ENCODE peak calls at places on chromosomes 16 and 17, in nine cellular contexts. A is K562, F is IMR-90, L is A549, I is adrenal gland, V is lower leg skin, R is body of pancreas, E is transverse colon, D is esophagus squamous epithelium. T is an unnamed sample.

GRCh38 chr16:30948956-30949654 is at the start of gene ORAI3:
- DNase-seq in L (peak; percentile 57), V (peak; percentile 96), A (peak; percentile 71), I (peak; percentile 78), F (peak; percentile 44), R (peak; percentile 73), D (peak; percentile 32), E (peak; percentile 81), T (peak; percentile 70)

GRCh38 chr16:25084797-25085196 is 26.7 kb upstream of the LCMT1 start:
- DNase-seq in E (no peak), L (no peak), D (no peak), F (no peak), V (no peak), A (no peak), R (no peak), I (no peak), T (no peak)

GRCh38 chr16:22813946-22814325 is at the start of gene HS3ST2:
- DNase-seq in V (peak; percentile 88), F (no peak), E (peak; percentile 20), D (no peak), A (no peak), L (no peak), R (peak; percentile 20), I (peak; percentile 20), T (peak; percentile 2)

GRCh38 chr17:64200080-64201042 is 62.7 kb downstream of the TEX2 start:
- DNase-seq in A (no peak), F (peak; percentile 67), V (no peak), E (no peak), D (no peak), L (no peak), I (peak; percentile 30), R (no peak), T (peak; percentile 24)

GRCh38 chr17:80872999-80873951 is 118.4 kb upstream of the CHMP6 start:
- DNase-seq in L (peak; percentile 26), D (no peak), A (no peak), V (no peak), I (peak; percentile 86), E (peak; percentile 6), R (no peak), F (no peak), T (peak; percentile 12)

GRCh38 chr16:87689956-87690465 is 75.8 kb downstream of the KLHDC4 start:
- DNase-seq in L (no peak), D (no peak), I (no peak), E (no peak), A (no peak), V (no peak), F (no peak), R (no peak), T (no peak)

GRCh38 chr16:53093162-53093744 is 38.5 kb downstream of the CHD9 start:
- DNase-seq in F (no peak), V (no peak), A (no peak), R (no peak), E (no peak), L (no peak), I (no peak), D (no peak), T (no peak)

GRCh38 chr16:75593825-75594820 is 27.9 kb downstream of the GABARAPL2 start:
- DNase-seq in R (no peak), I (peak; percentile 28), E (no peak), V (peak; percentile 45), A (peak; percentile 48), F (peak; percentile 83), L (peak; percentile 48), D (no peak), T (no peak)

GRCh38 chr17:48611213-48611612 is 396 bp upstream of the HOXB7 start:
- DNase-seq in I (peak; percentile 54), F (peak; percentile 43), R (no peak), L (peak; percentile 62), V (no peak), A (no peak), E (no peak), D (no peak), T (no peak)

GRCh38 chr17:41338961-41339485 is 11.6 kb downstream of the KRT33A start:
- DNase-seq in I (no peak), R (no peak), A (no peak), V (no peak), L (no peak), E (no peak), D (no peak), F (peak; percentile 39), T (no peak)

GRCh38 chr16:87149051-87149450 is 168.1 kb downstream of the C16orf95 start:
- DNase-seq in E (no peak), R (no peak), A (no peak), I (no peak), V (no peak), L (no peak), F (peak; percentile 29), D (no peak), T (no peak)

GRCh38 chr16:57335361-57335760 is 23.2 kb upstream of the CCL22 start:
- DNase-seq in D (no peak), E (no peak), F (no peak), A (no peak), I (no peak), V (no peak), L (no peak), R (no peak), T (no peak)

GRCh38 chr16:3641801-3642396 is 12.6 kb upstream of the DNASE1 start:
- DNase-seq in F (no peak), L (no peak), I (no peak), E (no peak), A (no peak), D (no peak), V (peak; percentile 75), R (no peak), T (no peak)

GRCh38 chr17:48194097-48194550 is 86.6 kb downstream of the SNX11 start:
- DNase-seq in A (no peak), V (no peak), E (no peak), R (no peak), D (no peak), L (peak; percentile 41), I (no peak), F (peak; percentile 47), T (no peak)

DNA sequence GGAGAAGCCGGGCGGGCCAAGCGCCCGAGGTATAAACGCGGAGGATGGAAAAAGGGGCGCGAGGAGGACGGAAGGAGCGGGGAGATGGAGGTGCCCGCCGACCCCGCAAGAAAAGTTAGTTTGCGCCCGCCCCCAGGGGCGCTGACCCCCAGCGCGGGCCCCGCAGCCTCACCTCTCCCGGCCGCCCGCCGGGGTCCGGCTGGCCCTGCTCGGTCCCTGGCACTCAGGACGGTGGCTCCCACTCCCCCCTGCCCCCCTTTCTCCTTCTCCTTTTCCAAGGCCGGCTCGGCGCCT is 161 bp downstream of the CASKIN2 start:
- DNase-seq in A (no peak), E (no peak), L (no peak), R (no peak), V (no peak), D (no peak), F (no peak), I (no peak), T (no peak)
- TF ChIP-seq POLR2A in A (no peak), E (no peak), L (peak; percentile 32), R (no peak), V (no peak), D (peak; percentile 28), F (no peak), I (peak; percentile 54), T (no peak)

GRCh38 chr17:44529864-44530263 is 26.7 kb upstream of the GPATCH8 start:
- DNase-seq in D (no peak), R (no peak), F (no peak), E (no peak), A (no peak), L (peak; percentile 40), V (no peak), I (no peak), T (no peak)
- TF ChIP-seq POLR2A in D (no peak), R (no peak), F (no peak), E (no peak), A (peak; percentile 71), L (no peak), V (no peak), I (no peak), T (no peak)

GRCh38 chr17:75783803-75784472 is 668 bp upstream of the UNK start:
- DNase-seq in R (peak; percentile 76), L (no peak), D (no peak), I (peak; percentile 32), V (peak; percentile 93), F (no peak), A (no peak), E (peak; percentile 44), T (no peak)

GRCh38 chr17:75783069-75783783 is 1.4 kb upstream of the UNK start:
- DNase-seq in I (no peak), E (no peak), F (peak; percentile 64), R (no peak), V (no peak), L (peak; percentile 59), A (no peak), D (no peak), T (peak; percentile 73)

GRCh38 chr17:75785770-75786538 is 1.3 kb downstream of the UNK start:
- DNase-seq in V (no peak), I (no peak), A (no peak), E (no peak), L (no peak), D (no peak), F (peak; percentile 68), R (no peak), T (peak; percentile 52)

GRCh38 chr17:75784473-75785015 is at the start of gene UNK:
- DNase-seq in A (peak; percentile 91), R (peak; percentile 98), I (peak; percentile 99), E (peak; percentile 98), D (peak; percentile 90), F (peak; percentile 100), L (peak; percentile 100), V (peak; percentile 99), T (peak; percentile 99)

GRCh38 chr17:75785016-75785769 is 587 bp downstream of the UNK start:
- DNase-seq in V (peak; percentile 99), E (peak; percentile 92), F (peak; percentile 86), D (peak; percentile 84), I (peak; percentile 92), L (no peak), A (peak; percentile 89), R (peak; percentile 91), T (peak; percentile 97)
- TF ChIP-seq POLR2A in V (no peak), E (peak; percentile 63), F (peak; percentile 41), D (peak; percentile 56), I (peak; percentile 39), L (peak; percentile 46), A (peak; percentile 90), R (peak; percentile 45), T (peak; percentile 83)

GRCh38 chr17:75272848-75273184 is 1.8 kb upstream of the MIF4GD start:
- DNase-seq in A (peak; percentile 3), L (no peak), D (no peak), R (no peak), F (no peak), V (no peak), I (no peak), E (no peak), T (no peak)

GRCh38 chr17:75270966-75271232 is at the start of gene MIF4GD:
- DNase-seq in R (no peak), V (no peak), L (no peak), A (no peak), I (no peak), F (peak; percentile 54), E (no peak), D (no peak), T (no peak)

GRCh38 chr17:75270218-75270965 is 639 bp downstream of the MIF4GD start:
- DNase-seq in D (no peak), L (peak; percentile 87), I (peak; percentile 81), R (peak; percentile 83), E (peak; percentile 78), F (peak; percentile 76), V (peak; percentile 94), A (peak; percentile 78), T (peak; percentile 86)

GRCh38 chr17:75271955-75272847 is 1.2 kb upstream of the MIF4GD start:
- DNase-seq in A (peak; percentile 16), F (peak; percentile 65), R (peak; percentile 60), L (peak; percentile 33), I (peak; percentile 90), E (no peak), D (no peak), V (no peak), T (no peak)

GRCh38 chr17:75271233-75271954 is 363 bp upstream of the MIF4GD start:
- DNase-seq in A (peak; percentile 92), D (no peak), V (peak; percentile 94), I (peak; percentile 81), F (no peak), R (peak; percentile 85), L (peak; percentile 80), E (peak; percentile 87), T (peak; percentile 88)
- TF ChIP-seq POLR2A in A (peak; percentile 73), D (no peak), V (no peak), I (no peak), F (no peak), R (peak; percentile 23), L (peak; percentile 78), E (peak; percentile 38), T (peak; percentile 69)

T was measured in erythroblast.